ENCODE peak calls at places on chromosomes 1 and 21, in nine cellular contexts. U is gastrocnemius medialis, N is astrocyte, J is uterus, B is suprapubic skin, E is K562, P is hepatocyte, K is SJSA1, R is heart left ventricle. G is an unnamed sample.

GRCh38 chr1:206784471-206784903 is 12.2 kb upstream of the IL10 start:
- DNase-seq in R (no peak), U (no peak), E (no peak), J (no peak), K (no peak), N (no peak), P (no peak), B (no peak), G (no peak)

GRCh38 chr1:24856787-24857527 is 73.1 kb downstream of the RUNX3 start:
- DNase-seq in K (no peak), J (no peak), R (no peak), E (no peak), P (no peak), N (no peak), B (no peak), U (no peak), G (no peak)

GRCh38 chr1:205648212-205648910 is 16.6 kb upstream of the ELK4 start:
- DNase-seq in N (no peak), E (peak; percentile 38), B (no peak), U (peak; percentile 85), K (no peak), J (no peak), P (no peak), R (no peak), G (no peak)

GRCh38 chr1:116008651-116009380 is 32.5 kb downstream of the SLC22A15 start:
- DNase-seq in N (no peak), R (no peak), U (no peak), B (no peak), K (no peak), P (no peak), J (no peak), E (no peak), G (no peak)

GRCh38 chr1:158999301-159000069 is 10.2 kb upstream of the IFI16 start:
- DNase-seq in B (peak; percentile 93), E (no peak), J (peak; percentile 87), N (peak; percentile 91), K (peak; percentile 90), U (peak; percentile 79), P (peak; percentile 87), R (peak; percentile 83), G (peak; percentile 81)

GRCh38 chr1:30109853-30110252 is 613.5 kb downstream of the MATN1 start:
- DNase-seq in U (no peak), J (peak; percentile 26), P (no peak), K (no peak), E (no peak), R (peak; percentile 22), B (no peak), N (peak; percentile 18), G (peak; percentile 33)

GRCh38 chr21:26826801-26827200 is 18.4 kb downstream of the ADAMTS1 start:
- DNase-seq in E (no peak), J (no peak), R (no peak), N (no peak), K (no peak), P (no peak), B (no peak), U (peak; percentile 53), G (no peak)

GRCh38 chr1:31382379-31382989 is 9.6 kb upstream of the FABP3 start:
- DNase-seq in K (no peak), R (peak; percentile 51), E (no peak), B (no peak), N (no peak), U (no peak), J (no peak), P (no peak), G (no peak)

GRCh38 chr1:150619576-150620509 is 9.6 kb downstream of the ENSA start:
- DNase-seq in P (peak; percentile 62), J (no peak), B (no peak), R (peak; percentile 33), N (peak; percentile 67), E (peak; percentile 81), K (peak; percentile 71), U (peak; percentile 41), G (no peak)

DNA sequence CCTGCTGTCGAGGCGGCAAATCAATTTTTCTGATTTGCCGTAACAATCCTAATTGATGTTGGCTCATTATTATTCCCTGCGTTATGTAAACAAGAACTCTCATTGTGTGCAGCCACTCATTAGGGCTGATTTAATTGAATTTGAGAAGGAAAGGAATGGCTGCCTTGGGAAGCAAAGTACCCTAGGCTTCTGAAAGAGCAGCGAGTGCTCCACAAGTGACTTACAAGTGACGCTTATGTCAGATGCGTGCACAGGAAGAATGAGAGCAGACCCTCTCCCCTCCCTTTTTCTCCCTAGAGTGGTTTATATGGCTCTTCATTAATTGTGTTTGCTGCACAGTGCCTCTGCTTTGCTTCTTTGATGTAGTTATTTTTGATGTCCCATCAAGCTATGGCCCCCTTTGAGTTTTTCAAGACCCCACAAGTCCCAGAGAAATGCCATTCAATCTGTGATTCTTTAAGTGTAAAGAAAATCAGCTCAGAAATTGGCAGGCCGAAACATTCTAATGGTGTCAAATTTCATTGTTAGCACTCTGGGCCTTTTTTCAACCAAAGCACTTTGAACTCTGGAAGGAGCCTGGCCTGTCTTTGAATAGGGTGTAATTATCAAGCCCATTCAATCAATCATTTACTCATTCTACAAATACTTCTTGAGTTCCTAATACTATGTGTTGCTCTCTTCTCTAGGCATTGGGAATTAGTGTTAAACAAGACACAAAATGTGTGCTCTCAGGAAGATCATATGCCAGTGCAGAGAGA is 86.8 kb upstream of the VAV3 start:
- DNase-seq in R (no peak), P (peak; percentile 37), B (no peak), E (no peak), J (no peak), K (no peak), N (no peak), U (no peak), G (no peak)
- H3K27ac ChIP-seq in R (peak overlapping the region; percentile 15), P (peak overlapping the region; percentile 44), B (peak overlapping the region; percentile 27), E (no peak overlapping the region), J (no peak overlapping the region), K (no peak overlapping the region), N (no peak overlapping the region), U (no peak overlapping the region), G (no peak overlapping the region)

DNA sequence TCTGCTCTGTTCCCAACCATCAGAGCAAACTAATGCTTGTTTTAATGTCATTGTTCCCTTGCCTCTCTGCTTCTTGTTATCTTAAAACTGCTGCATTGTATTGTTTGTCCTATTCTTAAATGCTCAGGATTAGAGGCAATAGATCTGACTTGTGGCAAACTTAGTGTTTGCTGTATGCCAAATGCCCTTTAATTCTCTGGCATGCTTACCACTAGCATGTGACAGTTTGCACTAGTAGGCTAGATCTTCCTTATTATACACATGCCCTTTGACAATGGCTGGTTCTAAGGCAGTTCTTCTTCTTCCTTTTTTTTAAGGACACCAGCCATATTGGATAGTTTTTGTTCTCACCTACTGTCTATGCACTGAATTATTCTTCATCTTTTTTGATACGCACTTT is 30.1 kb downstream of the PALMD start:
- DNase-seq in N (no peak), R (no peak), B (no peak), E (no peak), P (no peak), K (no peak), J (no peak), U (no peak), G (no peak)
- H3K27ac ChIP-seq in N (no peak overlapping the region), R (peak overlapping the region; percentile 82), B (no peak overlapping the region), E (no peak overlapping the region), P (no peak overlapping the region), K (no peak overlapping the region), J (no peak overlapping the region), U (peak overlapping the region; percentile 90), G (no peak overlapping the region)

DNA sequence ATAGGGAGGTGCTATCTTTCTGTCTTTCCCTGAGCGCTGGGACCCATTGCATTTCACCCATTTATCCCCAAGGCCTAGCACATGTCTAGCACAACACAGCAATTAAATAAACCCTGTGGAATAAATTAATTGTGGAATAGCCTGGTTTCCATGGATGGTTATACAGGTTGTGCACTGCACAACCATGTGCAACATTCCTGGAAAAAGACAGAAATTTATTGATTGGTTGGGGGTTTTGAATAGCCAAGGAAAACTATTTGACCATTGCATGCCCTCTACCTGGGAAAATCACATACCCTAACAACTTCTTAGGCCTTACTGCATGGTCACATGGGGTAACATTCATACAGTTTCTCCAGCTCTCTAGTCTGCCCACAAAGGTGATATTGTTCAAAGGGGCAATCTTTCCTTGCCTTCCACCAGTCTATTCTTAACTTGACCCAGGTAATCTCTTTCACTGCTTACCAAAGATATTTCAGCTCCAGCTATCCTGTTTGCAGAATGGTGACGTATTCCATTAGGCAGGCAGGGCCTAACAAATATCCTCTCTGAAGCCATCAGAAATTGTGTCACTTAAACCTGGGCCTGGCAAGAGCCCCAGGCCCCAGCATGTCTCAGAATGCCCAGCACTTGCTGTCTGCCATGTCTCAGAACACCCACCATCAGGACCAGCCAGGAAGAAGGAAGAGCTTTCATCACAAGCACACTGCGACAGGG is 157.9 kb upstream of the RAB4A start:
- DNase-seq in U (no peak), N (no peak), P (no peak), E (no peak), B (no peak), K (no peak), J (no peak), R (no peak), G (no peak)
- H3K27ac ChIP-seq in U (no peak overlapping the region), N (no peak overlapping the region), P (peak overlapping the region; percentile 64), E (no peak overlapping the region), B (no peak overlapping the region), K (no peak overlapping the region), J (no peak overlapping the region), R (no peak overlapping the region), G (no peak overlapping the region)

GRCh38 chr1:173864179-173864867 is 3.5 kb downstream of the GAS5 start:
- DNase-seq in N (peak; percentile 35), K (no peak), J (no peak), E (no peak), R (no peak), B (no peak), U (no peak), P (no peak), G (no peak)

GRCh38 chr1:173863224-173864151 is 4.3 kb downstream of the GAS5 start:
- DNase-seq in R (no peak), B (no peak), K (no peak), N (no peak), P (no peak), U (no peak), E (no peak), J (no peak), G (no peak)

GRCh38 chr1:173866462-173866861 is 1.3 kb downstream of the GAS5 start:
- DNase-seq in B (no peak), P (no peak), N (no peak), U (no peak), E (no peak), K (peak; percentile 20), R (no peak), J (no peak), G (no peak)

GRCh38 chr1:173867141-173867752 is 542 bp downstream of the GAS5 start:
- DNase-seq in N (no peak), U (no peak), R (no peak), J (peak; percentile 26), E (no peak), P (no peak), B (no peak), K (no peak), G (no peak)

DNA sequence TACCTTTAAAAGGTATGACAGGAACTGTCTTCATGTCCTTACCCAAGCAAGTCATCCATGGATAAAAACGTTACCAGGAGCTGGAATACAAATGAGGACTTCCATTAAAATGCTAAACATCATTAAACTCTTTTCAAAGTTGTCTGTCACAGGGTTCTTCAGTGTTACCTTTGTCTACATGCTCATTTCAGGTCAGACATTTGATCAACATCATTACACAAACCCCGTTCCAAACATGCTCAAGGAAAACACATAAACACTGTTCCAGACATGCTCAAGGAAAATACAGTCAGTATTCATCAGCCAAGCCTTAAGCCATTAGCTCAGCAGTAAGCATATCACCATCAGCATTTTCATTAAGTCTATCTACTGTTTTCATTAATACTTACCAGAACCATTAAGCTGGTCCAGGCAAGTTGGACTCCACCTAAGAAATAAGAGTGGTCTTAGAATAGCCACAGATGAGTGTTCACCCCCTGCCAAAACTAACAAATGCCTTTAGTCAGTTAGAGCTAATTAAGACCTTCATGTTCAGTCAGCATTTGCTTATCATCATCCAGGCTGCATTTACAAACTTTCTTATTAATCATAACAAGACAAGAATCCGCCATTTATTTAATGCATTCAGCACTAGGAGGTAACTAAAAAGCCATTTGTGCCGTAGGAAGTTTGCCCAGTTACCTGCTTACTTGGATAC is 2.2 kb downstream of the GAS5 start:
- DNase-seq in P (no peak), J (no peak), U (no peak), B (no peak), E (no peak), R (no peak), N (no peak), K (peak; percentile 13), G (no peak)
- H3K27ac ChIP-seq in P (peak overlapping the region; percentile 6), J (no peak overlapping the region), U (peak overlapping the region; percentile 95), B (no peak overlapping the region), E (peak overlapping the region; percentile 95), R (no peak overlapping the region), N (peak overlapping the region; percentile 7), K (peak overlapping the region; percentile 59), G (no peak overlapping the region)

G was measured in AG04450.